ENCODE peak calls at places on chromosomes 13 and 19, in four cellular contexts. L, D, J and N are unnamed samples.

GRCh38 chr19:29526730-29527499 is 1.1 kb downstream of the VSTM2B start:
- DNase-seq in L (no peak), D (no peak), J (no peak), N (no peak)

GRCh38 chr13:39051157-39051556 is 12.9 kb downstream of the NHLRC3 start:
- DNase-seq in L (peak; percentile 25), D (no peak), J (no peak), N (no peak)

GRCh38 chr13:53921473-53921872 is 892.9 kb downstream of the OLFM4 start:
- DNase-seq in L (no peak), D (no peak), J (no peak), N (no peak)

GRCh38 chr13:30313307-30313706 is 6.0 kb upstream of the KATNAL1 start:
- DNase-seq in L (peak; percentile 40), D (no peak), J (no peak), N (no peak)

GRCh38 chr19:21158523-21159135 is 16.8 kb downstream of the ZNF431 start:
- DNase-seq in L (peak; percentile 80), D (no peak), J (no peak), N (no peak)

GRCh38 chr13:70568571-70568970 is 460.3 kb upstream of the KLHL1 start:
- DNase-seq in L (peak; percentile 16), D (no peak), J (no peak), N (no peak)

GRCh38 chr19:44212865-44213346 is 574 bp downstream of the ZNF227 start:
- DNase-seq in L (peak; percentile 51), D (no peak), J (no peak), N (no peak)

GRCh38 chr13:94195715-94196114 is 283.8 kb downstream of the DCT start:
- DNase-seq in L (peak; percentile 98), D (no peak), J (no peak), N (no peak)

GRCh38 chr19:33399081-33399744 is 25.7 kb downstream of the CEBPG start:
- DNase-seq in L (no peak), D (no peak), J (no peak), N (no peak)

GRCh38 chr13:41384749-41385503 is 72.4 kb upstream of the RGCC start:
- DNase-seq in L (no peak), D (no peak), J (no peak), N (no peak)

GRCh38 chr19:13689050-13689449 is 75.3 kb upstream of the MRI1 start:
- DNase-seq in L (peak; percentile 25), D (no peak), J (no peak), N (no peak)

GRCh38 chr13:101325423-101325822 is 90.9 kb downstream of the NALCN start:
- DNase-seq in L (no peak), D (no peak), J (no peak), N (no peak)

GRCh38 chr19:6498294-6499036 is 3.6 kb downstream of the TUBB4A start:
- DNase-seq in L (no peak), D (no peak), J (no peak), N (no peak)

GRCh38 chr13:114118763-114119123 is 13.7 kb downstream of the RASA3 start:
- DNase-seq in L (peak; percentile 80), D (no peak), J (no peak), N (no peak)

GRCh38 chr13:33931397-33931987 is 113.5 kb downstream of the RFC3 start:
- DNase-seq in L (peak; percentile 56), D (no peak), J (peak; percentile 21), N (no peak)

GRCh38 chr19:12996542-12997094 is 1.3 kb downstream of the NFIX start:
- DNase-seq in L (no peak), D (no peak), J (no peak), N (no peak)

GRCh38 chr13:74064805-74065204 is 69.4 kb downstream of the KLF12 start:
- DNase-seq in L (peak; percentile 26), D (no peak), J (no peak), N (no peak)

GRCh38 chr13:26482451-26483197 is 74.9 kb upstream of the WASF3 start:
- DNase-seq in L (peak; percentile 62), D (peak; percentile 49), J (peak; percentile 46), N (peak; percentile 36)

GRCh38 chr19:51501594-51502263 is at the start of gene SIGLEC12:
- DNase-seq in L (no peak), D (no peak), J (no peak), N (no peak)

GRCh38 chr13:57970404-57970803 is 338.9 kb downstream of the PCDH17 start:
- DNase-seq in L (peak; percentile 54), D (no peak), J (no peak), N (no peak)

DNA sequence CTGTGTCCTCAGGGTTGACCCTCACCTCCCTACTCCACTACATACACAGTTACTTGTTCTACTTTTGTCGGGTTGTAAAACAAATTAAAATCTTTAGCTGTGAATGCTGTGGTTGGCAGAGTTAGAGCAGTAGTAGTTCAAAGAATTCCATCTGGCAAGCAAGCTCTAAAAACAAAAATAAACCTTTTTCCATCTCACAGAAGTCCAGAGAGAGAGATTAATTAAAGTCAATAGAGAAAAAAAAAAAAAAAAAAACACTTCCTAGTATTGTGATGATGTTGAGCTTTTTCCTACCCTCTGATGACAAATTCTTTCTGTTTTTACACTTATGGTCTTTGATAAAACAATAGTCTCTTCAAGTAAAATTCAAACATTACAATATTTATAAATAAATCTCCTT is 338.4 kb downstream of the PCDH17 start:
- DNase-seq in L (peak; percentile 51), D (no peak), J (no peak), N (no peak)
- TF ChIP-seq CTCF in L (no peak), D (no peak), J (no peak), N (no peak)

GRCh38 chr13:51932231-51932630 is 70.5 kb downstream of the CCDC70 start:
- DNase-seq in L (no peak), D (no peak), J (no peak), N (no peak)

GRCh38 chr13:51934461-51935087 is 72.8 kb downstream of the CCDC70 start:
- DNase-seq in L (no peak), D (no peak), J (no peak), N (no peak)

GRCh38 chr13:51929699-51930098 is 67.9 kb downstream of the CCDC70 start:
- DNase-seq in L (no peak), D (no peak), J (no peak), N (no peak)

GRCh38 chr13:51933466-51934058 is 71.8 kb downstream of the CCDC70 start:
- DNase-seq in L (no peak), D (no peak), J (no peak), N (no peak)

GRCh38 chr13:51931606-51932005 is 69.8 kb downstream of the CCDC70 start:
- DNase-seq in L (no peak), D (no peak), J (no peak), N (no peak)
- TF ChIP-seq CTCF in L (no peak), D (no peak), J (no peak), N (no peak)

GRCh38 chr13:56586966-56587365 is 553.8 kb upstream of the PRR20A start:
- DNase-seq in L (no peak), D (no peak), J (no peak), N (no peak)
- TF ChIP-seq CTCF in L (no peak), D (no peak), J (no peak), N (no peak)

DNA sequence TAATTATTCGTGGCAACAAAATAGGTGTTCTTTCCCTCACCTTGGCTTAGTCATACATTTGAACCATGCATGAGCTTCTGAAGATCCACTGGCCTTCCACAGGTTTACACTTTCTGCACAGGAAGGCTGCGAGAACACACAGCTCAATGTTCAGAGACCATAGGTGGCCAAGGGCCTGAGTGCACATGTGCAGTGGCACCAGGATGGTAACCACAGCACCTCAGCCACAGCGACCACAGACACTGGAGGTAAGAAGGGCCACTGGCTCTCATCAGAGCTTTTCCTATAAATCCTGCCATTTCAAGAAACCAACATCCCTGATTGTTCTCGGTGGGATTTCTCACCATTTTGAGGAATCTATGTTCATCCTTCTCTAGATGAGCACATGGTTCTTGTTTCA is 1.6 kb downstream of the DCLK1 start:
- DNase-seq in L (no peak), D (no peak), J (no peak), N (no peak)
- TF ChIP-seq CTCF in L (no peak), D (no peak), J (no peak), N (no peak)